ENCODE peak calls at places on chromosomes 5 and 9, in five cellular contexts. F is stimulated activated CD8-positive, alpha-beta memory T cell treated with anti-CD3 and anti-CD28 coated beads, Interleukin-4, amount 100 ng/mL, for 1 hour; T is left lobe of liver; C is cardiac fibroblast; J is activated CD8-positive, alpha-beta memory T cell treated with anti-CD3 and anti-CD28 coated beads, Interleukin-2, amount 10 ng/mL, durations not matched to agents 7 days and 5 days. V is an unnamed sample.

GRCh38 chr5:77635073-77635472 is 3.4 kb downstream of the OTP start:
- DNase-seq in J (no peak), T (no peak), F (no peak), C (no peak), V (no peak)

GRCh38 chr9:112437406-112437805 is 49.2 kb upstream of the KIAA1958 start:
- DNase-seq in C (no peak), J (no peak), F (no peak), T (no peak), V (no peak)

GRCh38 chr9:128689293-128689770 is 310 bp downstream of the SET start:
- DNase-seq in C (no peak), F (no peak), J (peak), T (no peak), V (no peak)

GRCh38 chr9:88387733-88388202 is 476 bp upstream of the SPIN1 start:
- DNase-seq in J (peak), F (peak), T (peak), C (peak), V (peak)

GRCh38 chr9:20238921-20239320 is 383.4 kb downstream of the MLLT3 start:
- DNase-seq in T (no peak), C (peak), F (no peak), J (no peak), V (no peak)

GRCh38 chr5:138035605-138036537 is 3.0 kb upstream of the FAM13B start:
- DNase-seq in T (peak), F (peak), C (peak), J (peak), V (peak)

GRCh38 chr5:180648658-180649296 is 623 bp downstream of the FLT4 start:
- DNase-seq in J (no peak), T (peak), F (no peak), C (no peak), V (no peak)

GRCh38 chr5:116652196-116652729 is 77.6 kb upstream of the SEMA6A start:
- DNase-seq in F (no peak), T (no peak), J (no peak), C (peak), V (no peak)

GRCh38 chr5:128216860-128217531 is 133.4 kb downstream of the SLC12A2 start:
- DNase-seq in T (no peak), F (no peak), C (peak), J (no peak), V (no peak)

GRCh38 chr5:53783624-53784228 is 223.3 kb downstream of the NDUFS4 start:
- DNase-seq in J (no peak), C (no peak), T (no peak), F (no peak), V (no peak)

GRCh38 chr5:166602271-166602670 is 1689.2 kb upstream of the WWC1 start:
- DNase-seq in C (no peak), T (no peak), F (no peak), J (no peak), V (no peak)

GRCh38 chr5:173772407-173773059 is 115.6 kb upstream of the CPEB4 start:
- DNase-seq in C (no peak), F (no peak), T (no peak), J (no peak), V (no peak)

GRCh38 chr9:112000743-112001142 is 104.1 kb downstream of the UGCG start:
- DNase-seq in F (no peak), C (no peak), J (no peak), T (no peak), V (no peak)

GRCh38 chr9:91843623-91844111 is 106.4 kb downstream of the ROR2 start:
- DNase-seq in T (no peak), F (no peak), C (no peak), J (no peak), V (no peak)

GRCh38 chr5:167030500-167031120 is 1260.8 kb upstream of the WWC1 start:
- DNase-seq in F (no peak), T (no peak), J (no peak), C (no peak), V (no peak)

GRCh38 chr5:106521701-106522100 is 1149.0 kb downstream of the EFNA5 start:
- DNase-seq in T (no peak), F (no peak), C (peak), J (no peak), V (no peak)

GRCh38 chr9:129513282-129513681 is 107.6 kb downstream of the C9orf50 start:
- DNase-seq in T (no peak), F (no peak), J (no peak), C (no peak), V (no peak)

GRCh38 chr5:83927140-83927733 is 206.6 kb upstream of the HAPLN1 start:
- DNase-seq in T (peak), J (no peak), C (peak), F (no peak), V (no peak)

GRCh38 chr9:129894106-129894823 is 59.0 kb downstream of the USP20 start:
- DNase-seq in T (no peak), C (no peak), F (no peak), J (peak), V (no peak)

GRCh38 chr5:172837640-172838039 is 3.6 kb downstream of the ERGIC1 start:
- DNase-seq in C (no peak), F (peak), T (peak), J (peak), V (peak)

GRCh38 chr9:77846957-77847574 is 184.5 kb downstream of the GNAQ start:
- DNase-seq in F (no peak), T (no peak), C (peak), J (no peak), V (no peak)

GRCh38 chr5:17196024-17196423 is 21.4 kb upstream of the BASP1 start:
- DNase-seq in J (no peak), C (no peak), T (no peak), F (no peak), V (no peak)

GRCh38 chr9:77451507-77451906 is 196.6 kb downstream of the GNA14 start:
- DNase-seq in F (no peak), C (no peak), T (no peak), J (no peak), V (no peak)

GRCh38 chr5:68778467-68778866 is 315.3 kb upstream of the SLC30A5 start:
- DNase-seq in C (no peak), T (no peak), F (no peak), J (no peak), V (no peak)